ENCODE peak calls at places on chromosomes 1 and 21, in six cellular contexts. R is astrocyte; C is effector memory CD4-positive, alpha-beta T cell; Z is mesendoderm; Y is naive thymus-derived CD4-positive, alpha-beta T cell; L is Panc1. P is an unnamed sample.

GRCh38 chr1:207748737-207749528 is 2.9 kb upstream of the CD46 start:
- DNase-seq in Z (no peak), Y (no peak), L (no peak), R (no peak), C (no peak), P (peak; percentile 40)

GRCh38 chr1:220962031-220962751 is 82.9 kb downstream of the HLX start:
- DNase-seq in R (peak; percentile 99), C (no peak), Z (no peak), L (peak; percentile 15), Y (no peak), P (no peak)

GRCh38 chr1:28176492-28177470 is at the start of gene PTAFR:
- DNase-seq in Y (no peak), C (no peak), Z (no peak), R (no peak), L (no peak), P (no peak)

GRCh38 chr1:29166291-29166878 is 15.3 kb downstream of the SRSF4 start:
- DNase-seq in C (no peak), Y (no peak), R (no peak), Z (peak; percentile 44), L (no peak), P (peak; percentile 88)

GRCh38 chr1:229608590-229608989 is 17.3 kb downstream of the TAF5L start:
- DNase-seq in Y (no peak), L (no peak), C (no peak), R (no peak), Z (no peak), P (no peak)

GRCh38 chr21:46551636-46552241 is 53.1 kb downstream of the S100B start:
- DNase-seq in Z (peak; percentile 3), C (peak; percentile 17), Y (peak; percentile 36), R (no peak), L (no peak), P (no peak)

GRCh38 chr1:93447481-93448291 is at the start of gene FNBP1L:
- DNase-seq in Z (peak; percentile 94), R (peak; percentile 51), Y (peak; percentile 48), C (no peak), L (no peak), P (peak; percentile 75)

GRCh38 chr1:62334434-62334833 is 15.2 kb upstream of the KANK4 start:
- DNase-seq in C (no peak), Y (no peak), L (no peak), R (no peak), Z (no peak), P (no peak)

GRCh38 chr1:83632906-83633305 is 366.0 kb downstream of the TTLL7 start:
- DNase-seq in Y (peak; percentile 21), R (no peak), Z (no peak), C (no peak), L (no peak), P (no peak)

GRCh38 chr1:26831546-26832248 is 5.2 kb downstream of the ZDHHC18 start:
- DNase-seq in Z (no peak), L (no peak), R (no peak), C (no peak), Y (no peak), P (no peak)

GRCh38 chr1:57336793-57337192 is 87.1 kb downstream of the DAB1 start:
- DNase-seq in Y (no peak), Z (peak; percentile 97), R (no peak), C (no peak), L (no peak), P (no peak)

GRCh38 chr1:27885114-27885528 is 12.8 kb downstream of the THEMIS2 start:
- DNase-seq in R (no peak), L (no peak), Z (no peak), C (no peak), Y (no peak), P (no peak)

GRCh38 chr1:156726549-156727226 is 1.6 kb upstream of the METTL25B start:
- DNase-seq in C (no peak), L (no peak), R (peak; percentile 31), Y (peak; percentile 50), Z (peak; percentile 85), P (peak; percentile 71)

GRCh38 chr1:39955547-39956539 is 898 bp downstream of the MFSD2A start:
- DNase-seq in Y (peak; percentile 79), Z (peak; percentile 48), R (peak; percentile 42), L (no peak), C (peak; percentile 21), P (peak; percentile 87)

GRCh38 chr1:100606438-100606837 is 68.5 kb downstream of the GPR88 start:
- DNase-seq in R (peak; percentile 44), C (no peak), L (no peak), Z (peak; percentile 41), Y (no peak), P (peak; percentile 17)

GRCh38 chr1:235161685-235162327 is 756 bp upstream of the RBM34 start:
- DNase-seq in Z (no peak), C (no peak), L (no peak), Y (no peak), R (no peak), P (no peak)

GRCh38 chr1:240136402-240136801 is 44.7 kb downstream of the FMN2 start:
- DNase-seq in R (peak; percentile 47), L (no peak), Z (no peak), C (no peak), Y (no peak), P (no peak)

GRCh38 chr1:154945160-154945961 is 8.8 kb upstream of the PMVK start:
- DNase-seq in C (no peak), Y (no peak), Z (no peak), R (no peak), L (no peak), P (no peak)

GRCh38 chr1:154944422-154945159 is 8.1 kb upstream of the PMVK start:
- DNase-seq in Y (no peak), C (no peak), Z (no peak), R (no peak), L (no peak), P (peak; percentile 93)

GRCh38 chr1:154945962-154946850 is 9.7 kb upstream of the PMVK start:
- DNase-seq in Z (no peak), L (no peak), C (no peak), R (no peak), Y (no peak), P (no peak)

GRCh38 chr1:154951901-154952657 is 3.8 kb downstream of the PBXIP1 start:
- DNase-seq in Y (no peak), L (no peak), R (no peak), Z (no peak), C (peak; percentile 65), P (peak; percentile 40)

GRCh38 chr1:154948079-154948478 is 7.8 kb downstream of the PBXIP1 start:
- DNase-seq in Z (no peak), C (no peak), L (no peak), R (no peak), Y (no peak), P (no peak)
- H3K27ac ChIP-seq in Z (no peak overlapping the region), C (peak overlapping the region; percentile 53), L (no peak overlapping the region), R (no peak overlapping the region), Y (peak overlapping the region; percentile 46), P (no peak overlapping the region)

DNA sequence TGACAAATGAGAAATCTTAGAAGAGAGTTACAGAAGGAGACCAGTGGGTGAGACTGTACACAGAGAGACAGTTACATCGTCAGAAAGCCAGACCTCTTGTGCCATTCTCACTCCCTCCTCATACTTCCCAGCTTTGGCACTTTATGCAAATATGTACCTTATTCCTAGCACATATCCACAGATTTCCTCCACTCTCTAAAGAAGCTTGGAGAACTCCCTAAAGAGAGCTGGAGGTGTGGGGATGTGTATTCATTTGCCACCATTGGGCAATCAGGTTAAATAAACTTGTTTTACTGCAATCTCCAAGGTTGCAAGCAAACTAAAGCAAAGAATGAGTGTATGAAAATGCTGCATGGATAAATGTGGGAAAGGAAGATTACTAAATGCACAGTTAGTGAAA is 380.9 kb upstream of the PRMT6 start:
- DNase-seq in R (no peak), Z (no peak), C (no peak), Y (no peak), L (no peak), P (no peak)
- H3K36me3 ChIP-seq in R (no peaks in the 10 kb centered on the region), Z (no peaks in the 10 kb centered on the region), C (no peaks in the 10 kb centered on the region), Y (no peaks in the 10 kb centered on the region), L (no peaks in the 10 kb centered on the region), P (no peaks in the 10 kb centered on the region)

DNA sequence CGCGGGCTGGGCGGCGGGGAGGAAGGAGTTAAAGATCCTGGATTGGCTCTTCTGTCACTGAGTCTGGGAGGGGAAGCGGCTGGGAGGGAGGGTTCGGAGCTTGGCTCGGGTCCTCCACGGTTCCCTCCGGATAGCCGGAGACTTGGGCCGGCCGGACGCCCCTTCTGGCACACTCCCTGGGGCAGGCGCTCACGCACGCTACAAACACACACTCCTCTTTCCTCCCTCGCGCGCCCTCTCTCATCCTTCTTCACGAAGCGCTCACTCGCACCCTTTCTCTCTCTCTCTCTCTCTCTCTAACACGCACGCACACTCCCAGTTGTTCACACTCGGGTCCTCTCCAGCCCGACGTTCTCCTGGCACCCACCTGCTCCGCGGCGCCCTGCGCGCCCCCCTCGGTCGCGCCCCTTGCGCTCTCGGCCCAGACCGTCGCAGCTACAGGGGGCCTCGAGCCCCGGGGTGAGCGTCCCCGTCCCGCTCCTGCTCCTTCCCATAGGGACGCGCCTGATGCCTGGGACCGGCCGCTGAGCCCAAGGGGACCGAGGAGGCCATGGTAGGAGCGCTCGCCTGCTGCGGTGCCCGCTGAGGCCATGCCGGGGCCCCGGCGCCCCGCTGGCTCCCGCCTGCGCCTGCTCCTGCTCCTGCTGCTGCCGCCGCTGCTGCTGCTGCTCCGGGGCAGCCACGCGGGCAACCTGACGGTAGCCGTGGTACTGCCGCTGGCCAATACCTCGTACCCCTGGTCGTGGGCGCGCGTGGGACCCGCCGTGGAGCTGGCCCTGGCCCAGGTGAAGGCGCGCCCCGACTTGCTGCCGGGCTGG is at the start of gene NPR1:
- DNase-seq in C (no peak), R (no peak), L (no peak), Y (peak; percentile 34), Z (peak; percentile 66), P (no peak)
- H3K4me3 ChIP-seq in C (peak within 1 kb of the TSS; percentile 56), R (peak within 1 kb of the TSS; percentile 44), L (peak within 1 kb of the TSS; percentile 33), Y (peak within 1 kb of the TSS; percentile 34), Z (peak within 1 kb of the TSS; percentile 58), P (peak within 1 kb of the TSS; percentile 47)

GRCh38 chr1:151935154-151935553 is 25.8 kb upstream of the THEM4 start:
- DNase-seq in R (peak; percentile 41), Y (no peak), Z (peak; percentile 36), L (no peak), C (no peak), P (no peak)
- H3K27ac ChIP-seq in R (no peak overlapping the region), Y (no peak overlapping the region), Z (no peak overlapping the region), L (peak overlapping the region; percentile 81), C (no peak overlapping the region), P (no peak overlapping the region)

DNA sequence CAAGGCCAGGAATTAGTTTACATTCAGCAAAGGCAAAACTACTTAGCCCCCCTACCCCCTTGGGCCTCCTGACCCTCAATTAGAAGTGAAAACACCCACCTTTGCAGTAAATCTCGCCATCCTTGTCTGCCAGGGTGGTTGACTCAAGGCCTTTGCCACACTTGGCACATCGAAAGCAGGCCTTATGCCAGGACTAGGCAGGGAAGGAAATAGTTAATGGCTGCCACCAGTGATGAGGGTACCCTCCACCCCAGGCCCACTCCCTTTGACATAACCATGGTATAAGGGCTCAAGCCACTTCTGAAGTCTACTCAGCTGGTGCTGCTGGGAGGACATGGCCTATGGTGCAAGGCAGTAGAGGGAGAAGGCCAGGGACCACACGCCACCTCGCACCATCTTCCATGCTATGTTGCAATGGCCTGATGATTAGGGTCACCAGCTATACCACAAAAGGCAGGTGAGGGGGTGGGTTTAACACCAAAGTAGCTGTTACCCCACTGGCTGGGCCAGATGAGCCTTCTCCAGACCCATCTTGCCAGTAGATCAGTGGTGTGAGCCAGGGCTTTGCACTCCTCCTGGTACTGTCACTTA is 16.3 kb upstream of the PHLDA3 start:
- DNase-seq in C (no peak), L (no peak), Z (no peak), Y (no peak), R (no peak), P (no peak)
- H3K36me3 ChIP-seq in C (peaks cover 44% of the 10 kb centered on the region), L (peaks cover 2% of the 10 kb centered on the region), Z (peaks cover 2% of the 10 kb centered on the region), Y (no peaks in the 10 kb centered on the region), R (peaks cover 47% of the 10 kb centered on the region), P (peaks cover 9% of the 10 kb centered on the region)